ENCODE peak calls at places on chromosomes 13 and 19, in four cellular contexts. Z, R, H and J are unnamed samples.

GRCh38 chr13:43227721-43228120 is 204.3 kb downstream of the DNAJC15 start:
- DNase-seq in Z (no peak), R (no peak), H (no peak), J (peak)

GRCh38 chr19:39014037-39014436 is 18.3 kb downstream of the FBXO27 start:
- DNase-seq in Z (no peak), R (no peak), H (no peak), J (no peak)

GRCh38 chr13:101111894-101112293 is 304.4 kb downstream of the NALCN start:
- DNase-seq in Z (no peak), R (no peak), H (no peak), J (no peak)

GRCh38 chr13:40390290-40391008 is 276.0 kb downstream of the FOXO1 start:
- DNase-seq in Z (no peak), R (no peak), H (no peak), J (peak)

GRCh38 chr19:48370955-48371354 is 6.8 kb downstream of the SYNGR4 start:
- DNase-seq in Z (no peak), R (no peak), H (no peak), J (no peak)

GRCh38 chr13:42333613-42334328 is 61.8 kb downstream of the AKAP11 start:
- DNase-seq in Z (no peak), R (peak), H (no peak), J (no peak)

GRCh38 chr19:18286973-18287635 is 5.7 kb upstream of the JUND start:
- DNase-seq in Z (no peak), R (no peak), H (no peak), J (no peak)

GRCh38 chr13:102667023-102667422 is 27.8 kb downstream of the METTL21C start:
- DNase-seq in Z (no peak), R (no peak), H (no peak), J (no peak)

GRCh38 chr13:30985637-30986205 is 53.3 kb downstream of the TEX26 start:
- DNase-seq in Z (no peak), R (no peak), H (no peak), J (peak)

GRCh38 chr13:92197669-92198068 is 799.2 kb downstream of the GPC5 start:
- DNase-seq in Z (no peak), R (no peak), H (no peak), J (no peak)

GRCh38 chr19:55088543-55089265 is 13.0 kb downstream of the EPS8L1 start:
- DNase-seq in Z (peak), R (peak), H (peak), J (no peak)

GRCh38 chr13:39760521-39760920 is 105.1 kb downstream of the COG6 start:
- DNase-seq in Z (no peak), R (no peak), H (no peak), J (no peak)

GRCh38 chr13:97921146-97921776 is 32.2 kb upstream of the IPO5 start:
- DNase-seq in Z (no peak), R (no peak), H (no peak), J (no peak)

GRCh38 chr13:90926459-90926858 is 421.0 kb upstream of the MIR17HG start:
- DNase-seq in Z (no peak), R (no peak), H (no peak), J (no peak)

GRCh38 chr13:21668665-21669599 is 1.9 kb upstream of the FGF9 start:
- DNase-seq in Z (peak), R (no peak), H (peak), J (no peak)

GRCh38 chr13:101763191-101763590 is 310.7 kb downstream of the ITGBL1 start:
- DNase-seq in Z (no peak), R (no peak), H (no peak), J (no peak)

GRCh38 chr13:25872871-25873607 is 178.8 kb downstream of the SHISA2 start:
- DNase-seq in Z (no peak), R (no peak), H (no peak), J (no peak)

GRCh38 chr19:41376241-41376997 is at the start of gene TMEM91:
- DNase-seq in Z (peak), R (peak), H (peak), J (no peak)

GRCh38 chr19:41784337-41785239 is 11.8 kb upstream of the CEACAM3 start:
- DNase-seq in Z (no peak), R (no peak), H (no peak), J (no peak)

GRCh38 chr13:74767031-74767430 is 632.8 kb upstream of the KLF12 start:
- DNase-seq in Z (no peak), R (no peak), H (no peak), J (no peak)

GRCh38 chr19:40689339-40690049 is 957 bp downstream of the NUMBL start:
- DNase-seq in Z (no peak), R (no peak), H (peak), J (no peak)

GRCh38 chr19:44499559-44499958 is 763 bp downstream of the ZNF180 start:
- DNase-seq in Z (no peak), R (no peak), H (no peak), J (peak)

GRCh38 chr19:55597493-55597892 is 1.8 kb downstream of the FIZ1 start:
- DNase-seq in Z (no peak), R (no peak), H (peak), J (no peak)

GRCh38 chr13:38821753-38822551 is 135.1 kb downstream of the FREM2 start:
- DNase-seq in Z (peak), R (peak), H (no peak), J (no peak)

GRCh38 chr19:46209051-46209450 is 20.5 kb upstream of the IGFL1 start:
- DNase-seq in Z (no peak), R (peak), H (no peak), J (no peak)

GRCh38 chr13:73141292-73141771 is 82.5 kb downstream of the KLF5 start:
- DNase-seq in Z (no peak), R (no peak), H (no peak), J (no peak)

GRCh38 chr13:23059173-23059572 is 121.6 kb upstream of the SGCG start:
- DNase-seq in Z (no peak), R (no peak), H (no peak), J (no peak)

GRCh38 chr13:48843630-48844380 is 131.9 kb upstream of the FNDC3A start:
- DNase-seq in Z (no peak), R (no peak), H (no peak), J (peak)

GRCh38 chr13:29819157-29819556 is 31.3 kb downstream of the UBL3 start:
- DNase-seq in Z (no peak), R (no peak), H (no peak), J (no peak)

GRCh38 chr13:95603887-95604533 is 40.5 kb downstream of the DZIP1 start:
- DNase-seq in Z (no peak), R (peak), H (no peak), J (no peak)

GRCh38 chr13:52459668-52460067 is 4.4 kb downstream of the CKAP2 start:
- DNase-seq in Z (no peak), R (no peak), H (no peak), J (no peak)

DNA sequence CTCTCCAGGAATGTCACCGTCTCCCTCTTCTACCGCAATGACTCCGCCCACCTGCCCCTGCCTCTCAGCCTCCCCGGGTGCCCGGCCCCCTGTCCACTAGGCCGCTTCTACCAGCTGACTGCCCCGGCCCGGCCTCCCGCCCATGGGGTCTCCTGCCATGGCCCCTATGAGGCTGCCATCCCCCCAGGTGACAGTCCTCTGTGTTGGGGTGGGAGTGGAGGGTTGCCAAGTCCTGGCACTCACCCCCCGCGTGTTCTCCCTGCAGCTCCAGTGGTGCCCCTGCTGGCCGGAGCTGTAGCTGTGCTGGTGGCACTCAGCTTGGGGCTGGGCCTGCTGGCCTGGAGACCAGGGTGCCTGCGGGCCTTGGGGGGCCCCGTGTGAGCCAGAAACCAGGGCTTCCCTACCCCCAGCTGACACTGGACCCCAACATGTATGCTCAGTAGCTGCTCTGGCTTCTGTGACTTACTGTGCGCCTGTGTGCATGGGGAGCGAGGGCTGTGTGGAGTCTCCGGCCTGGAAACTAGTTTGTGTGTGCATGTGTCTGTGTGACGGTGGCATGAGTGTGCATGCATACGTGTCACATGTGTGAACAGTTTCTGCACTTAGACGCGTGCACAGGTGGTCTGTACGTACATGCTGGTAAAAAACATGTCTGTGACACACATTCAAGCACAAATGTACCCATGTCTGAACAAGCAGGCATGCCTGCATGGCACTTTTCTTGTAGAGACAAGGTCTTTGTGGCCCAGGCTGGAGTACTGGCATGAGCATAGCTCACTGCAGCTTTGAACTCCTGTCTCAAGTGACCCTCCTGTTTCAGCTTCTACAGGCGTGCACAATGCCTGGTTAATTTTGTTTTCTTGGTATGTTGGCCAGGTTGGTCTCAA is 4.8 kb downstream of the ACP4 start:
- DNase-seq in Z (no peak), R (peak), H (no peak), J (no peak)
- TF ChIP-seq CTCF in Z (peak), R (peak), H (no peak), J (no peak)

GRCh38 chr13:111625526-111626315 is 305.3 kb downstream of the TEX29 start:
- DNase-seq in Z (no peak), R (no peak), H (no peak), J (no peak)
- TF ChIP-seq CTCF in Z (no peak), R (no peak), H (no peak), J (no peak)

DNA sequence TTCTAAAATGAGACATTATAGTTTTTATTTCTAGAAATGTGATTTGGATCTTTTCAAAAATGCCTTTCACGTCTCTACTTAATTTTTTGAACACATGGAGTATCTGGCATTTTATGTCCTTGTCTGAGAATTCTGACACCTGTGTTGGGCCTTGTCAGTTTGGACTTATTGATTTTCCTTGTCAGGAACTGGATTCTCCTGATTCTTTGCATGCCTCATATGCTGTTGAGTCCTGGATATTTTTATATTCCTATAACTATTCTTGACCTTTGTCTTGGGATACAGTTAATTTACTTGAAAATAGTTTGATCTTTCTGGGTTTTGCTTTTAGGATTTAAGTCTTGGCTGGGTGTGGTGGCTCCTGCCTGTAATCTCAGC is 10.3 kb downstream of the ADPRHL1 start:
- DNase-seq in Z (no peak), R (no peak), H (no peak), J (no peak)
- TF ChIP-seq CTCF in Z (no peak), R (no peak), H (no peak), J (no peak)

GRCh38 chr19:16605552-16605951 is 22.5 kb downstream of the MED26 start:
- DNase-seq in Z (no peak), R (no peak), H (no peak), J (no peak)
- TF ChIP-seq CTCF in Z (no peak), R (no peak), H (no peak), J (peak)

GRCh38 chr19:23996549-23996948 is 81.9 kb downstream of the ZNF726 start:
- DNase-seq in Z (no peak), R (peak), H (no peak), J (no peak)
- TF ChIP-seq CTCF in Z (peak), R (peak), H (no peak), J (no peak)

GRCh38 chr13:27977476-27978300 is 8.6 kb upstream of the CDX2 start:
- DNase-seq in Z (no peak), R (no peak), H (no peak), J (no peak)
- TF ChIP-seq CTCF in Z (no peak), R (peak), H (no peak), J (no peak)

DNA sequence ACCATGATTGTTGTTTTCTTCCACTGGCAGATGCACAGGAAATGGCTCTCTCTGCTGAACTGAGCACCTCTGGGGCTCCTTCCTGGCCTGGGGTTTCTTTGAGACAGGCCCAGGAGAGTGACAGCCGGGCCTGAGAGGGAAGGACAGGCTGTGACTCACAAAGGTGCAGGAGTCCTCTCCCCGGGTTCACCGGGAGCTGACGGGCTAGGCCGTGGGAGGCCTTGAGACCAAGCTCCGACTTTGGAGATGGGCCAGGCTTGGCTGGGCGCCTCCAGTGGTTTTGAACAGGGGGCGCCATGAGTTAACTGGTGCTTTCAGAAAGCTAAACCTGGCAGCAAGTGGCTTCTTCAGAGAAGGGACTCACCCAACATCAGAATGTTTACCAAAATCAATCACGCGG is 143.4 kb downstream of the URI1 start:
- DNase-seq in Z (no peak), R (peak), H (no peak), J (no peak)
- TF ChIP-seq CTCF in Z (no peak), R (no peak), H (no peak), J (no peak)